ENCODE peak calls at places on chromosomes 4 and X, in four cellular contexts. W is trophoblast cell, Y is IMR-90, F is neuronal stem cell. X is an unnamed sample. For H3K27me3, the result is how much of the 10 kb centered on the place peaks cover.

GRCh38 chr4:143961084-143961483 is 55.7 kb upstream of the GYPE start:
- DNase-seq in Y (no peak), W (no peak), F (no peak), X (no peak)

GRCh38 chr4:79331126-79331876 is 5.4 kb upstream of the NAA11 start:
- DNase-seq in W (no peak), Y (no peak), F (no peak), X (no peak)

GRCh38 chr4:115275615-115276014 is 162.2 kb upstream of the NDST4 start:
- DNase-seq in F (no peak), W (no peak), Y (no peak), X (no peak)

GRCh38 chrX:55767100-55767499 is 49.6 kb downstream of the RRAGB start:
- DNase-seq in F (no peak), Y (peak), W (no peak), X (no peak)

GRCh38 chrX:19888419-19888879 is 1.0 kb upstream of the SH3KBP1 start:
- DNase-seq in W (no peak), Y (peak), F (peak), X (peak)

GRCh38 chrX:37388413-37388812 is 39.2 kb downstream of the PRRG1 start:
- DNase-seq in Y (no peak), F (no peak), W (no peak), X (no peak)

GRCh38 chr4:8439914-8440490 is 521 bp downstream of the ACOX3 start:
- DNase-seq in F (no peak), W (peak), Y (no peak), X (peak)

GRCh38 chrX:10554612-10555270 is 65.6 kb downstream of the MID1 start:
- DNase-seq in W (no peak), Y (no peak), F (no peak), X (no peak)

GRCh38 chrX:53279296-53280237 is 1.8 kb downstream of the IQSEC2 start:
- DNase-seq in F (no peak), Y (no peak), W (no peak), X (peak)

GRCh38 chr4:76232681-76233080 is 18.8 kb upstream of the FAM47E start:
- DNase-seq in F (no peak), W (no peak), Y (no peak), X (no peak)

GRCh38 chrX:121479406-121479805 is 432.0 kb downstream of the GLUD2 start:
- DNase-seq in F (no peak), Y (no peak), W (no peak), X (peak)

GRCh38 chr4:16779028-16779675 is 119.3 kb downstream of the LDB2 start:
- DNase-seq in W (no peak), F (no peak), Y (peak), X (no peak)

GRCh38 chr4:20764353-20764752 is 64.1 kb downstream of the PACRGL start:
- DNase-seq in W (no peak), F (no peak), Y (peak), X (no peak)

GRCh38 chr4:1796486-1797204 is 3.6 kb downstream of the FGFR3 start:
- DNase-seq in Y (no peak), W (no peak), F (no peak), X (no peak)

GRCh38 chr4:1794809-1795303 is 1.8 kb downstream of the FGFR3 start:
- DNase-seq in F (no peak), W (no peak), Y (no peak), X (no peak)

GRCh38 chr4:1797298-1797860 is 4.3 kb downstream of the FGFR3 start:
- DNase-seq in Y (no peak), F (no peak), W (no peak), X (no peak)

GRCh38 chr4:1793940-1794808 is 1.1 kb downstream of the FGFR3 start:
- DNase-seq in W (no peak), F (no peak), Y (no peak), X (peak)

DNA sequence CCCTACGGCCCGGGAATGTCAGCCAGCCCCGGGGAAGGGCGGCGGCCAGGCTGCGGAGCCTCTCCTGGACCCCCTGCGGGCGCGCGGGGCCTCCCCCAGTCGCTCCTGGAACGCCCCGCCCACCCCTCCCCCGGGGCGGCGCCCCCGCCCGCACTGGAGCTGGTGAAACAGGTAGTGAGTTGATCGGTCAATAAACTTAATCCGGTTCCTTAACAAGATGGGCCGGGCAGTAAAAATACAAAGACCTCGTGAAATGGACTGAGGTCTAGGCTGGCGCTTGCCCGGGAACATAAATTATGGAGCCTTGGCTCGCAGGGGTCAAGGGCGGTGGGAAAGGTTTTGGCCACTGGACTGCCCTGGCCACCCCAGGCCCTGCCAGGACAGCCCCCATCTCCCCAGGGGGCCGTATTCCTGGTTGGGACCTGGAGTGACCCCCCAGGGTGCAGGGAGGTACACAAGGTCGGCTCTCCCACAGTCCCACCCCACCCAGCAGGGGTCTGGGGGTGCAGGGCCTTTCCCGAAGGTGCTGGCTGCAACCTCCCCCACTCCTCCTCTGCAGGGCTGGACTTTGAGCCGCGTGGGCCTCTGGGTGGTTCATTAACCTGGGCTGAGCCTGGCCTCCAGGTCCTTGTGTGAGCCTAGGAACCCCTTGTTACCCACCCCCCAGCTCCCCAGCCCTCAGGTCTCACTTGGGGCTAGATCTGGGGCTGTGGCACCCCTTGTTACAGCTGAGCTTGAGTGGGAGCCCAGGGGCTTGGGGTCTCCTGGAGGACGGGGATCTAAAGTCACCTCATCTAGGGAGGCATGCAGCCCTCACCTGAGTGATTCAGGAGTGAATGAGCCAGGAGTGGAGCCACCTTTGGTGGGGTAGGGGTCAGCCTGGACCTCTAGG is 2.5 kb downstream of the FGFR3 start:
- DNase-seq in F (no peak), Y (no peak), W (no peak), X (peak)
- H3K27me3 ChIP-seq in F (under half), Y (half or more), W (under half), X (under half)

GRCh38 chrX:97563531-97564133 is 679.9 kb downstream of the RPA4 start:
- DNase-seq in F (no peak), Y (peak), W (no peak), X (no peak)
- H3K18ac ChIP-seq in F (no peak), Y (peak), W (no peak), X (no peak)

DNA sequence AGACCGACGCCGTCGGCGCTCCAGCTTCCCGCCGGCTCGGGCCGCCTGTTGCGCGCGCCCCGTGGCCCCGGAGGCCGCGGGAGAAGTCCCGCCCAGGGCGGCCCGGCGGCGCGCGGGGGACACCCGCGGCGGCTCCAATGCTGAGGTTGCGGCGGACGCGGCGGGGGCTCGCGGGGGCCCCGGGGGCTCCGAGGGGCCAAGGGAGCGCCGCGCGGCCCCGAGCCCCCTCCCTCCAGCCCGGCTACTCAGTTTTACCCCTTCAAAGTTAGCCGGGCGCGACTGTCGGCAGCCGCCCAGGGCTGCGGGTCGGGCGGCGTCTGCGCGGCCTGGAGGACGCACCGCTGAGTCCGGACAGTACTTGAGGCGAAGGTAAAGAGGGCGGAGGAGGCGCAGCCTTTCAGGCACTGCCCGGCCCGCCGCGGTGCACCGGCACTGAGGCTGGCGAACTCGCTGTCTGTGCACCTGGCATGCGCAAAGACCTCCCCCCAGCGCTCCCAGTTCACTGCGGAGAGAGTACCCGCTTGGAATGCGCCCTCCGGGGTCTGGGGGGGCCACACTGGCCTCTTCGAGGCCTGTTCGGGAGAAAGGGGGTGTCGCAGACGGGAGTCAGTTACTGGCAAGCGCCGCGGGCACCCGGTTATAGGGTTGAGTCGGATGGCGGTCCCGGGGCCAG is 1.3 kb downstream of the PCDH19 start:
- DNase-seq in F (no peak), W (no peak), Y (no peak), X (no peak)
- H3K4me3 ChIP-seq in F (peak), W (peak), Y (no peak), X (no peak)

DNA sequence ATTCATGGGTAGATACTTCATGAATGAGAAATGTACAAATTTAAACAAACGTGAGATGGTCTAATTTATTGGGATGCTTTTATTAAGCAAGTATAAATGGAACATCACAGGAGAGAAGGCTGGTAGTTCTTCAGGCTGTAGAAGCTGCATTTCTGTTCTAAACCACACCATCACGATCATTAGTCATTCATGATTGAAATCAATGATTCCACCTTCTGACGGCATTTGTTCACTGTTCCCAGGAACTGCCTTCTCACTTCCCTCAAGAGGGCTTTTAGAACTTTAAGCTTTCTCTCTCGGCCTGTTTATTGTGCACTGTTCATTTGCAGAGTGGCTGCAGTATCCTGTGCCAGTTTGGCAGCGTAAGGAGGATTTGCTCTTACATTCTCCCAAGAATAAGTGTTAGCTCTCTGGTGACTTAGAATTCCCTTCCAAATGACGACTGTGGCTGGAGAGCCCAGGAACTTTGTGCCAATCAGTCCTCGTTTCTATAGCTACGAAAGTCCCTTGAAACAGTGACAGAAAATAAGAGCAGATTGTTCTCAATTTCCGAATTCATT is 54.7 kb downstream of the MFAP3L start:
- DNase-seq in Y (no peak), W (no peak), F (no peak), X (no peak)
- H3K27me3 ChIP-seq in Y (under half), W (under half), F (under half), X (under half)

GRCh38 chr4:165709526-165709925 is 163.5 kb upstream of the TLL1 start:
- DNase-seq in Y (no peak), F (no peak), W (no peak), X (peak)
- H3K18ac ChIP-seq in Y (no peak), F (no peak), W (no peak), X (no peak)

GRCh38 chr4:10105421-10105820 is 11.2 kb downstream of the WDR1 start:
- DNase-seq in Y (no peak), F (no peak), W (no peak), X (no peak)

GRCh38 chr4:10105920-10106319 is 10.7 kb downstream of the WDR1 start:
- DNase-seq in Y (no peak), F (no peak), W (no peak), X (no peak)

GRCh38 chr4:10104211-10104990 is 12.2 kb downstream of the WDR1 start:
- DNase-seq in W (no peak), F (no peak), Y (no peak), X (no peak)

GRCh38 chr4:10106421-10107039 is 10.1 kb downstream of the WDR1 start:
- DNase-seq in F (no peak), W (peak), Y (peak), X (peak)

DNA sequence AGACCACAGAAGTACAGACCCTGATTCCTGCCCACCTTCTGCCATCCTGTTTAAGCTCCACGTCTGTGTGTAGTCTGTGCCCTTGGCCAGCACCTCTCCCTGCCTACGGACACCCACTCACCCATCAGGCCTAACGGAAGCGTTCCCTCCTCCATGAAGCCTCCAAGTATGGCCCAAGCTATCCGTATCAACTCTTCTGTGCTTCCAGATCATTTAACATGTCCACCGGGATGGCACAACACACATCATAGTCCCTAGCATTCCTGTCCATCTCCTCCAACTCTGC is 11.7 kb downstream of the WDR1 start:
- DNase-seq in F (no peak), Y (no peak), W (no peak), X (no peak)
- H3K4me3 ChIP-seq in F (no peak), Y (no peak), W (no peak), X (no peak)

GRCh38 chrX:106891762-106892161 is 11.4 kb downstream of the RIPPLY1 start:
- DNase-seq in Y (no peak), F (no peak), W (no peak), X (no peak)
- H3K27me3 ChIP-seq in Y (under half), F (under half), W (under half), X (under half)

GRCh38 chr4:186687263-186687662 is 36.4 kb downstream of the FAT1 start:
- DNase-seq in F (no peak), Y (no peak), W (no peak), X (no peak)
- H3K18ac ChIP-seq in F (no peak), Y (no peak), W (no peak), X (no peak)

GRCh38 chrX:107348990-107349389 is 100.5 kb upstream of the FRMPD3 start:
- DNase-seq in F (no peak), W (no peak), Y (no peak), X (no peak)

DNA sequence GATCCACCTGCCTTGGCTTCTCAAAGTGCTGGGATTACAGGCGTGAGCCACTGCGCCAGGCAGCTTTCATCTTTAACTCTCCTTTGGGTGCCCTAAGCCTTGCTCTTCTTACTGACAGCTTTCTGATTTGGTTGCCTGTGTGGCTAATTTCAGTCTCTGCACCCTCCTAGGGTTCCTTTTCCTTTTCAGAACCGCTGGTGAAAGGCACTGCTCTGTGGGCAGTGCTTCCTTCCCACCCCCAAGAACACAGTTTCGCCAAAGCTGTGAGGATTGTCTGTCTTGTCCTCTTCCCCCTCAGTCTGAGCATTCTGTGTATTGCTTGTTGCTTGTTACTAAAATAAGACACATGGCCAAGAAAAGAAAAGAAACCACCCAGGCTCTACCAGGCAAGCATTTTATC is 101.4 kb upstream of the FRMPD3 start:
- DNase-seq in W (no peak), F (no peak), Y (no peak), X (no peak)
- H3K4me3 ChIP-seq in W (no peak), F (no peak), Y (no peak), X (no peak)

X was measured in mesendoderm.